ENCODE peak calls at places on chromosomes 12 and 14, in nine cellular contexts. W is H9; A is CD8-positive, alpha-beta T cell; X is fibroblast of lung; T is iris pigment epithelial cell; Z is vagina; D is T-helper 22 cell; V is lower leg skin; R is NCI-H510A treated with DMSO at 0.1 percent for 48 hours. H is an unnamed sample.

GRCh38 chr12:52585001-52585400 is 11.4 kb upstream of the KRT74 start:
- DNase-seq in R (no peak), V (no peak), X (no peak), A (no peak), T (no peak), Z (no peak), D (no peak), W (peak), H (no peak)

GRCh38 chr12:118307069-118307954 is 65.4 kb downstream of the TAOK3 start:
- DNase-seq in V (no peak), X (peak), A (no peak), W (no peak), R (no peak), D (no peak), Z (no peak), T (peak), H (no peak)

GRCh38 chr12:2306686-2307249 is 254.0 kb downstream of the CACNA1C start:
- DNase-seq in V (no peak), A (no peak), X (no peak), D (no peak), T (no peak), W (no peak), Z (no peak), R (no peak), H (no peak)

GRCh38 chr12:106084048-106084671 is 54.6 kb downstream of the NUAK1 start:
- DNase-seq in R (no peak), Z (no peak), A (no peak), W (peak), X (peak), V (no peak), T (peak), D (no peak), H (no peak)

GRCh38 chr12:21637985-21638891 is 19.4 kb downstream of the LDHB start:
- DNase-seq in R (peak), T (peak), V (no peak), D (no peak), X (peak), A (no peak), Z (no peak), W (no peak), H (no peak)

GRCh38 chr14:81450100-81450531 is 50.0 kb upstream of the STON2 start:
- DNase-seq in D (no peak), X (peak), Z (no peak), A (no peak), W (peak), R (peak), V (no peak), T (no peak), H (no peak)

GRCh38 chr14:35352274-35353233 is 52.0 kb downstream of the NFKBIA start:
- DNase-seq in W (no peak), D (no peak), R (no peak), T (no peak), A (no peak), X (no peak), V (no peak), Z (no peak), H (no peak)

GRCh38 chr12:17949558-17950141 is 140.3 kb downstream of the RERGL start:
- DNase-seq in D (no peak), Z (no peak), X (no peak), T (no peak), A (no peak), V (no peak), W (no peak), R (peak), H (no peak)

GRCh38 chr12:25194722-25195055 is 271 bp downstream of the DNAI7 start:
- DNase-seq in T (no peak), W (no peak), D (no peak), R (no peak), X (no peak), Z (no peak), A (no peak), V (no peak), H (no peak)

GRCh38 chr14:29235991-29236390 is 469.4 kb downstream of the FOXG1 start:
- DNase-seq in X (peak), T (peak), D (no peak), R (no peak), Z (no peak), V (no peak), W (no peak), A (no peak), H (no peak)

GRCh38 chr12:11672833-11673232 is 23.4 kb downstream of the ETV6 start:
- DNase-seq in W (no peak), T (no peak), V (no peak), R (no peak), D (no peak), A (no peak), Z (no peak), X (no peak), H (no peak)

GRCh38 chr12:118164798-118165486 is 29.0 kb downstream of the PEBP1 start:
- DNase-seq in Z (no peak), W (peak), R (peak), D (no peak), A (no peak), T (peak), V (no peak), X (no peak), H (no peak)

GRCh38 chr14:70755655-70756054 is 53.7 kb downstream of the MAP3K9 start:
- DNase-seq in A (no peak), X (peak), W (no peak), V (no peak), T (peak), D (no peak), Z (no peak), R (no peak), H (no peak)

GRCh38 chr12:29640589-29641345 is 143.0 kb downstream of the TMTC1 start:
- DNase-seq in D (no peak), Z (no peak), W (peak), T (peak), A (no peak), V (no peak), X (peak), R (no peak), H (no peak)

GRCh38 chr12:102874819-102875218 is 42.2 kb downstream of the PAH start:
- DNase-seq in W (no peak), A (no peak), R (no peak), V (peak), Z (no peak), X (no peak), D (no peak), T (no peak), H (no peak)

GRCh38 chr14:59482120-59482434 is 2.1 kb downstream of the L3HYPDH start:
- DNase-seq in Z (no peak), T (no peak), A (no peak), V (no peak), R (no peak), W (no peak), X (no peak), D (no peak), H (no peak)

GRCh38 chr14:95056476-95056875 is 100.9 kb downstream of the DICER1 start:
- DNase-seq in V (no peak), X (no peak), T (no peak), A (no peak), Z (no peak), R (peak), W (no peak), D (no peak), H (peak)

GRCh38 chr14:44963775-44964380 is 1.9 kb downstream of the TOGARAM1 start:
- DNase-seq in W (no peak), Z (no peak), V (no peak), T (peak), A (no peak), R (no peak), X (peak), D (no peak), H (no peak)

GRCh38 chr12:124487065-124487833 is 80.2 kb downstream of the NCOR2 start:
- DNase-seq in Z (no peak), X (no peak), T (no peak), W (no peak), D (no peak), V (no peak), R (no peak), A (no peak), H (no peak)

GRCh38 chr14:90276627-90277367 is 20.4 kb downstream of the PSMC1 start:
- DNase-seq in X (peak), D (no peak), V (no peak), T (peak), A (no peak), W (peak), R (no peak), Z (no peak), H (no peak)

GRCh38 chr14:59321184-59321952 is 132.9 kb downstream of the DAAM1 start:
- DNase-seq in D (no peak), X (peak), T (peak), R (no peak), V (no peak), A (no peak), W (no peak), Z (no peak), H (no peak)

GRCh38 chr14:30874120-30874998 is at the start of gene COCH:
- DNase-seq in A (peak), V (no peak), Z (no peak), D (no peak), T (no peak), W (peak), R (peak), X (peak), H (no peak)